ENCODE peak calls at places on chromosomes 6 and 20, in seven cellular contexts. D is iris pigment epithelial cell; P is stimulated activated CD4-positive, alpha-beta T cell treated with anti-CD3 and anti-CD28 coated beads, Interleukin-1b, Interleukin-23, amount 100 ng/mL, for 24 hours; Z is NCI-H1930; X is coronary artery; R is A549; U is stimulated activated CD8-positive, alpha-beta memory T cell treated with anti-CD3 and anti-CD28 coated beads, Interleukin-2, amount 100 ng/mL, for 48 hours. F is an unnamed sample.

GRCh38 chr20:22374678-22375590 is 209.4 kb downstream of the FOXA2 start:
- DNase-seq in D (peak; percentile 38), P (no peak), Z (peak; percentile 71), X (no peak), R (no peak), U (no peak), F (no peak)

GRCh38 chr6:30814137-30815084 is 69.9 kb upstream of the DDR1 start:
- DNase-seq in D (peak; percentile 86), P (peak; percentile 44), Z (no peak), X (no peak), R (peak; percentile 60), U (no peak), F (no peak)

GRCh38 chr20:58922036-58922435 is 59.0 kb upstream of the NELFCD start:
- DNase-seq in D (no peak), P (no peak), Z (no peak), X (no peak), R (no peak), U (no peak), F (no peak)

GRCh38 chr20:10604865-10605440 is 68.8 kb downstream of the JAG1 start:
- DNase-seq in D (no peak), P (no peak), Z (no peak), X (no peak), R (no peak), U (no peak), F (no peak)

GRCh38 chr6:56649782-56650181 is 7.1 kb upstream of the DST start:
- DNase-seq in D (peak; percentile 75), P (no peak), Z (no peak), X (no peak), R (peak; percentile 32), U (no peak), F (no peak)

GRCh38 chr20:50762435-50763201 is 31.2 kb downstream of the PARD6B start:
- DNase-seq in D (peak; percentile 65), P (no peak), Z (no peak), X (peak; percentile 85), R (peak; percentile 91), U (no peak), F (no peak)

GRCh38 chr20:57130160-57130772 is 136.2 kb downstream of the BMP7 start:
- DNase-seq in D (no peak), P (no peak), Z (no peak), X (no peak), R (no peak), U (no peak), F (no peak)

GRCh38 chr6:137912813-137913212 is 45.8 kb downstream of the TNFAIP3 start:
- DNase-seq in D (no peak), P (no peak), Z (no peak), X (no peak), R (no peak), U (no peak), F (no peak)

GRCh38 chr6:55758156-55758942 is 117.0 kb downstream of the BMP5 start:
- DNase-seq in D (peak; percentile 95), P (no peak), Z (no peak), X (no peak), R (peak; percentile 57), U (no peak), F (no peak)

GRCh38 chr20:8812818-8813217 is 256.1 kb upstream of the PLCB4 start:
- DNase-seq in D (no peak), P (no peak), Z (no peak), X (no peak), R (no peak), U (no peak), F (no peak)

GRCh38 chr6:168903638-168904345 is 349.9 kb downstream of the THBS2 start:
- DNase-seq in D (no peak), P (no peak), Z (no peak), X (no peak), R (no peak), U (no peak), F (no peak)

GRCh38 chr6:44630125-44631028 is 242.9 kb downstream of the CDC5L start:
- DNase-seq in D (peak; percentile 71), P (no peak), Z (peak; percentile 54), X (no peak), R (peak; percentile 42), U (no peak), F (no peak)

GRCh38 chr20:57394087-57395082 is 3.2 kb downstream of the RBM38 start:
- DNase-seq in D (no peak), P (no peak), Z (no peak), X (no peak), R (no peak), U (no peak), F (no peak)

GRCh38 chr20:24968278-24968677 is 19.2 kb downstream of the CST7 start:
- DNase-seq in D (no peak), P (no peak), Z (no peak), X (peak; percentile 49), R (no peak), U (no peak), F (no peak)

GRCh38 chr6:166815629-166816028 is 140.7 kb downstream of the RNASET2 start:
- DNase-seq in D (peak; percentile 14), P (no peak), Z (no peak), X (no peak), R (no peak), U (no peak), F (no peak)

GRCh38 chr6:3929281-3929798 is 80.2 kb downstream of the FAM50B start:
- DNase-seq in D (peak; percentile 20), P (no peak), Z (no peak), X (no peak), R (no peak), U (no peak), F (no peak)

GRCh38 chr6:44047801-44048200 is 79.5 kb downstream of the MRPL14 start:
- DNase-seq in D (no peak), P (no peak), Z (no peak), X (no peak), R (no peak), U (no peak), F (no peak)

F was measured in NCI-H1048.